ENCODE peak calls at places on chromosomes 5 and 9, in ten cellular contexts. K is CD8-positive, alpha-beta T cell; U is LoVo; X is cardiac fibroblast; V is amniotic stem cell; Z is LNCaP clone FGC; F is NCI-H510A treated with DMSO at 0.1 percent for 48 hours; L is activated CD4-positive, CD25-positive, alpha-beta regulatory T cell treated with anti-CD3 and anti-CD28 coated beads, Interleukin-2, amount 50 U/mL, for 16 hours; O is caudate nucleus; M is stimulated activated naive CD4-positive, alpha-beta T cell treated with Interleukin-2 at 50 U/mL for 16 hours. B is an unnamed sample.
A peak's percentile ranks its signal among the peaks of the same experiment; 100 is the strongest.

GRCh38 chr9:76835571-76836283 is 70.2 kb downstream of the PRUNE2 start:
- DNase-seq in K (no peak), U (no peak), X (peak; percentile 92), V (peak; percentile 15), Z (peak; percentile 64), F (peak; percentile 22), L (no peak), O (no peak), M (no peak), B (no peak)

GRCh38 chr5:61139931-61140330 is 22.3 kb downstream of the SMIM15 start:
- DNase-seq in K (no peak), U (no peak), X (no peak), V (no peak), Z (no peak), F (no peak), L (no peak), O (no peak), M (no peak), B (no peak)

GRCh38 chr5:126003309-126003708 is 419.9 kb upstream of the GRAMD2B start:
- DNase-seq in K (no peak), U (no peak), X (peak; percentile 95), V (peak; percentile 34), Z (no peak), F (no peak), L (no peak), O (no peak), M (no peak), B (no peak)

GRCh38 chr9:107190031-107190935 is 92.8 kb upstream of the RAD23B start:
- DNase-seq in K (no peak), U (no peak), X (no peak), V (no peak), Z (no peak), F (no peak), L (no peak), O (no peak), M (no peak), B (no peak)

GRCh38 chr9:97807681-97808080 is 45.3 kb upstream of the FOXE1 start:
- DNase-seq in K (no peak), U (no peak), X (no peak), V (no peak), Z (no peak), F (no peak), L (no peak), O (no peak), M (no peak), B (no peak)

GRCh38 chr9:123876750-123877149 is 53.2 kb downstream of the DENND1A start:
- DNase-seq in K (no peak), U (no peak), X (no peak), V (no peak), Z (no peak), F (no peak), L (no peak), O (no peak), M (no peak), B (no peak)

GRCh38 chr5:1834721-1835425 is 33.7 kb downstream of the NDUFS6 start:
- DNase-seq in K (no peak), U (no peak), X (no peak), V (no peak), Z (no peak), F (no peak), L (no peak), O (no peak), M (no peak), B (no peak)

GRCh38 chr5:149283611-149284480 is 12.2 kb downstream of the AFAP1L1 start:
- DNase-seq in K (no peak), U (no peak), X (peak; percentile 41), V (no peak), Z (no peak), F (peak; percentile 78), L (no peak), O (no peak), M (no peak), B (no peak)

GRCh38 chr9:27675354-27675753 is 102.1 kb upstream of the C9orf72 start:
- DNase-seq in K (no peak), U (no peak), X (no peak), V (no peak), Z (no peak), F (no peak), L (no peak), O (no peak), M (no peak), B (no peak)

GRCh38 chr9:2262809-2263510 is 247.8 kb downstream of the SMARCA2 start:
- DNase-seq in K (no peak), U (no peak), X (no peak), V (no peak), Z (no peak), F (no peak), L (no peak), O (no peak), M (no peak), B (no peak)

GRCh38 chr9:113564804-113565237 is 101.3 kb downstream of the RGS3 start:
- DNase-seq in K (no peak), U (no peak), X (peak; percentile 82), V (peak; percentile 40), Z (no peak), F (peak; percentile 47), L (no peak), O (peak; percentile 61), M (no peak), B (no peak)

GRCh38 chr5:142013734-142014495 is 1.1 kb upstream of the GNPDA1 start:
- DNase-seq in K (no peak), U (peak; percentile 10), X (peak; percentile 55), V (no peak), Z (peak; percentile 85), F (no peak), L (no peak), O (no peak), M (no peak), B (no peak)

GRCh38 chr9:1709347-1709746 is 305.8 kb upstream of the SMARCA2 start:
- DNase-seq in K (no peak), U (no peak), X (no peak), V (no peak), Z (peak; percentile 23), F (no peak), L (no peak), O (no peak), M (no peak), B (peak; percentile 7)

GRCh38 chr5:133952729-133953567 is 15.5 kb downstream of the C5orf15 start:
- DNase-seq in K (no peak), U (no peak), X (peak; percentile 98), V (peak; percentile 58), Z (no peak), F (no peak), L (no peak), O (no peak), M (no peak), B (no peak)

GRCh38 chr5:80867233-80867632 is 92.9 kb upstream of the RASGRF2 start:
- DNase-seq in K (no peak), U (no peak), X (peak; percentile 38), V (no peak), Z (no peak), F (no peak), L (no peak), O (no peak), M (no peak), B (no peak)

GRCh38 chr5:168734657-168735344 is 155.6 kb upstream of the PANK3 start:
- DNase-seq in K (no peak), U (no peak), X (peak; percentile 62), V (no peak), Z (no peak), F (no peak), L (no peak), O (no peak), M (no peak), B (peak; percentile 40)

GRCh38 chr9:90642570-90643539 is at the start of gene DIRAS2:
- DNase-seq in K (no peak), U (peak; percentile 67), X (peak; percentile 59), V (peak; percentile 6), Z (peak; percentile 77), F (peak; percentile 89), L (no peak), O (peak; percentile 82), M (no peak), B (peak; percentile 65)

GRCh38 chr5:169307648-169308047 is 6.7 kb upstream of the SLIT3 start:
- DNase-seq in K (no peak), U (no peak), X (no peak), V (no peak), Z (no peak), F (no peak), L (no peak), O (no peak), M (no peak), B (no peak)

GRCh38 chr9:34127035-34127948 is 794 bp upstream of the DCAF12 start:
- DNase-seq in K (no peak), U (no peak), X (no peak), V (no peak), Z (no peak), F (no peak), L (no peak), O (no peak), M (no peak), B (no peak)

GRCh38 chr5:135944967-135945560 is 9.7 kb downstream of the LECT2 start:
- DNase-seq in K (no peak), U (peak; percentile 78), X (peak; percentile 94), V (peak; percentile 87), Z (peak; percentile 59), F (peak; percentile 65), L (no peak), O (peak; percentile 1), M (peak; percentile 0), B (peak; percentile 19)

GRCh38 chr9:33233659-33234335 is 6.2 kb upstream of the SPINK4 start:
- DNase-seq in K (peak; percentile 29), U (peak; percentile 99), X (peak; percentile 88), V (peak; percentile 64), Z (peak; percentile 74), F (peak; percentile 34), L (no peak), O (no peak), M (no peak), B (no peak)

GRCh38 chr5:1637639-1638481 is 114.1 kb upstream of the LPCAT1 start:
- DNase-seq in K (no peak), U (no peak), X (no peak), V (no peak), Z (no peak), F (no peak), L (no peak), O (no peak), M (no peak), B (no peak)

GRCh38 chr9:89743576-89744254 is 138.9 kb downstream of the GADD45G start:
- DNase-seq in K (peak; percentile 66), U (no peak), X (no peak), V (no peak), Z (no peak), F (peak; percentile 43), L (no peak), O (no peak), M (peak; percentile 23), B (no peak)

GRCh38 chr9:89603629-89604462 is 966 bp upstream of the GADD45G start:
- DNase-seq in K (peak; percentile 30), U (no peak), X (peak; percentile 38), V (no peak), Z (no peak), F (peak; percentile 87), L (no peak), O (peak; percentile 72), M (peak; percentile 8), B (peak; percentile 43)

GRCh38 chr5:109690456-109691247 is 925 bp downstream of the MAN2A1 start:
- DNase-seq in K (peak; percentile 69), U (peak; percentile 70), X (peak; percentile 86), V (peak; percentile 88), Z (no peak), F (peak; percentile 37), L (peak; percentile 8), O (peak; percentile 72), M (peak; percentile 25), B (peak; percentile 53)